ENCODE peak calls at places on chromosome 3, in eight cellular contexts. L is choroid plexus epithelial cell, E is upper lobe of left lung, Q is fibroblast of mammary gland, K is HFF-Myc, T is A549, M is psoas muscle, I is fibroblast of the aortic adventitia. X is an unnamed sample.
A peak's percentile ranks its signal among the peaks of the same experiment; 100 is the strongest.

GRCh38 chr3:55481067-55481917 is 5.8 kb downstream of the WNT5A start:
- DNase-seq in L (peak; percentile 58), E (peak; percentile 29), Q (peak; percentile 75), K (no peak), T (no peak), M (peak; percentile 39), I (no peak), X (no peak)

GRCh38 chr3:10303785-10304184 is 11.0 kb upstream of the GHRL start:
- DNase-seq in L (no peak), E (no peak), Q (no peak), K (no peak), T (no peak), M (no peak), I (no peak), X (no peak)

GRCh38 chr3:37986479-37987314 is 3.9 kb upstream of the VILL start:
- DNase-seq in L (no peak), E (peak; percentile 92), Q (no peak), K (no peak), T (no peak), M (no peak), I (no peak), X (no peak)

GRCh38 chr3:124084398-124084881 is 92.5 kb upstream of the ROPN1 start:
- DNase-seq in L (no peak), E (no peak), Q (peak; percentile 59), K (peak; percentile 61), T (no peak), M (no peak), I (no peak), X (no peak)

GRCh38 chr3:197793246-197793645 is 2.2 kb downstream of the LRCH3 start:
- DNase-seq in L (peak; percentile 56), E (no peak), Q (peak; percentile 61), K (no peak), T (no peak), M (no peak), I (peak; percentile 40), X (peak; percentile 57)

GRCh38 chr3:24365168-24365567 is 129.5 kb downstream of the THRB start:
- DNase-seq in L (peak; percentile 89), E (peak; percentile 75), Q (peak; percentile 92), K (peak; percentile 75), T (peak; percentile 29), M (peak; percentile 31), I (peak; percentile 84), X (no peak)

GRCh38 chr3:43346990-43347749 is 60.8 kb downstream of the SNRK start:
- DNase-seq in L (peak; percentile 79), E (no peak), Q (no peak), K (no peak), T (no peak), M (no peak), I (no peak), X (no peak)

GRCh38 chr3:194313642-194314430 is 37.3 kb downstream of the CPN2 start:
- DNase-seq in L (no peak), E (no peak), Q (peak; percentile 67), K (no peak), T (no peak), M (peak; percentile 83), I (peak; percentile 74), X (no peak)

GRCh38 chr3:115040673-115041286 is 106.3 kb downstream of the ZBTB20 start:
- DNase-seq in L (peak; percentile 76), E (peak; percentile 31), Q (peak; percentile 60), K (peak; percentile 10), T (peak; percentile 20), M (no peak), I (peak; percentile 71), X (peak; percentile 32)

GRCh38 chr3:58306662-58307286 is 454 bp downstream of the HTD2 start:
- DNase-seq in L (peak; percentile 42), E (peak; percentile 30), Q (no peak), K (no peak), T (peak; percentile 49), M (peak; percentile 47), I (no peak), X (peak; percentile 42)

GRCh38 chr3:53232641-53233377 is 23.0 kb downstream of the TKT start:
- DNase-seq in L (no peak), E (no peak), Q (no peak), K (no peak), T (no peak), M (no peak), I (no peak), X (no peak)

GRCh38 chr3:53229606-53230005 is 26.2 kb downstream of the TKT start:
- DNase-seq in L (no peak), E (no peak), Q (no peak), K (no peak), T (no peak), M (no peak), I (no peak), X (no peak)

GRCh38 chr3:53230789-53231188 is 25.0 kb downstream of the TKT start:
- DNase-seq in L (no peak), E (no peak), Q (no peak), K (no peak), T (no peak), M (no peak), I (no peak), X (no peak)

GRCh38 chr3:53230041-53230621 is 25.7 kb downstream of the TKT start:
- DNase-seq in L (no peak), E (no peak), Q (no peak), K (no peak), T (no peak), M (no peak), I (no peak), X (no peak)

DNA sequence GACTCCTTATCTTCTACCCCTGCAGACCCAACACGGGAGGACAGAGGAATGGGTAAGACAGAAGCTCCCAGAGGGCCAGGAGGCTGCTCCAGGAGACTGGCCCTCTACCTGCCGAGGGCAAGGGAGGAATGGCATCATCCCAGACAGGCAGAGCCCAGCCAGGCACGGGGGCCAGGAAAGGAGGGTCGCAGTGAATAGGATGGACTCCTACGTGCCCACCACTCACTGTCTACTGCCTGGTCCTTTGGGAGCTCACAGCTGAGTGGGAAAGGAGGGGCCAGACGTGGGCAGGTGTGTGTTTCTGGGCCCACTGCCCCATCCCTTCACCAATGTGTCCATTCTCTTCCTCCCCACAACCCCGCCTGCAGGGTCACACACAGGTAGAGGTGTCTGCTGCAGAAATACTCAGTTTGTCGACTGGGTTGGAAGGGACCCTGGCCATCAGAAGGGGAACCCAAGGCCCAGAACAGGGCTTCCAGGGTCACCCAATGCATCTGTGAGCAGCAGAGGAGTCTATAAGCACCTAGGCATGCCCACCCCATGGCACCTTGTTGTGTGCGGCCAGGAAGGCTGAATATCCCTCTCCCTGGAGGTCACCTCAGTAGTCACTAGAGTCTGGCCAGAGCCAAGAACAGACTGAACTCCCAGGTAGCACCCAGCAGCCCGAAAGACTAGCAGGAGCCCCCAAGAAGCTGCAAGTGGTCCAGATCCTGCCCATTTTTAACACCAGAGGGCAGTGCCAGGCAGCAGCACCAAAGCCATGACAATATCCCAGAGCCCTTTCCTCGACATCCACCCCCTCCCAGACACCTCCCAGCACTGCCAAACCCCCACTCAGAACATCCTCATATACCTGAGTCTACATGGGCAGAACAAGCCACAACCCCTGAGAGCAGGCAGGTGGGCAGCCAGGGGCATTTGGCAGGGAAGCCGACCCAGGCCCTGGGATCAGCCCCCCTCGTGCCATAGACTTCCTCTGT is 24.0 kb downstream of the TKT start:
- DNase-seq in L (no peak), E (no peak), Q (no peak), K (no peak), T (no peak), M (no peak), I (no peak), X (no peak)
- TF ChIP-seq CTCF in L (peak; percentile 52), E (no peak), Q (no peak), K (peak; percentile 22), T (no peak), M (no peak), I (peak; percentile 5), X (no peak)

GRCh38 chr3:118817748-118818165 is 216.9 kb downstream of the IGSF11 start:
- DNase-seq in L (peak; percentile 73), E (peak; percentile 25), Q (peak; percentile 56), K (peak; percentile 4), T (peak; percentile 44), M (no peak), I (peak; percentile 71), X (peak; percentile 49)
- TF ChIP-seq CTCF in L (peak; percentile 81), E (peak; percentile 52), Q (peak; percentile 85), K (peak; percentile 72), T (peak; percentile 91), M (peak; percentile 68), I (peak; percentile 87), X (peak; percentile 75)

GRCh38 chr3:146331967-146332366 is 81.1 kb upstream of the PLSCR4 start:
- DNase-seq in L (no peak), E (no peak), Q (no peak), K (no peak), T (no peak), M (no peak), I (no peak), X (no peak)

GRCh38 chr3:146337991-146338390 is 87.1 kb upstream of the PLSCR4 start:
- DNase-seq in L (peak; percentile 19), E (no peak), Q (peak; percentile 33), K (no peak), T (no peak), M (no peak), I (peak; percentile 71), X (no peak)

GRCh38 chr3:146339262-146339808 is 88.4 kb upstream of the PLSCR4 start:
- DNase-seq in L (no peak), E (no peak), Q (no peak), K (no peak), T (no peak), M (no peak), I (peak; percentile 46), X (no peak)

GRCh38 chr3:146335386-146335785 is 84.5 kb upstream of the PLSCR4 start:
- DNase-seq in L (no peak), E (no peak), Q (no peak), K (no peak), T (no peak), M (no peak), I (no peak), X (no peak)

DNA sequence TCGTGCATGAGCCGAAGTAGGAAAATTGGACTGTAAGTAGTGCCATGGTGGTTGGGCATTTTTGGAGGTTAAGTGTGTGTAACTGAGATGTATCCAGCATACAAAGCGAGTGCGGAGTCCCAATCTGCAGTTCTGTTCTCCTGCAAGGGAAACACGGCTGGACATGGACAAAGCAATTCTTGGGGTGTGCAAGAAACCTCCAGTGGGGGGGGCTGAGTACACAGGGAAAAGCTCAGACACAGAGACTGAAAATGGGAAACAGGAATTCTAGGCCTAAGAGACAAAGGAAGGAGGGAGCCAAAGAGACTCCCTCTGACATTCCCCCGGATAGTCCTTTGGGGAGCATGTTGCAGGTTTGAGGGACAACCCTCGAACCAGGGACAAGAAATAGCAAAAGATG is 83.2 kb upstream of the PLSCR4 start:
- DNase-seq in L (peak; percentile 76), E (no peak), Q (peak; percentile 54), K (no peak), T (no peak), M (no peak), I (peak; percentile 72), X (no peak)
- TF ChIP-seq CTCF in L (peak; percentile 69), E (no peak), Q (peak; percentile 46), K (peak; percentile 22), T (peak; percentile 42), M (peak; percentile 14), I (peak; percentile 63), X (no peak)

DNA sequence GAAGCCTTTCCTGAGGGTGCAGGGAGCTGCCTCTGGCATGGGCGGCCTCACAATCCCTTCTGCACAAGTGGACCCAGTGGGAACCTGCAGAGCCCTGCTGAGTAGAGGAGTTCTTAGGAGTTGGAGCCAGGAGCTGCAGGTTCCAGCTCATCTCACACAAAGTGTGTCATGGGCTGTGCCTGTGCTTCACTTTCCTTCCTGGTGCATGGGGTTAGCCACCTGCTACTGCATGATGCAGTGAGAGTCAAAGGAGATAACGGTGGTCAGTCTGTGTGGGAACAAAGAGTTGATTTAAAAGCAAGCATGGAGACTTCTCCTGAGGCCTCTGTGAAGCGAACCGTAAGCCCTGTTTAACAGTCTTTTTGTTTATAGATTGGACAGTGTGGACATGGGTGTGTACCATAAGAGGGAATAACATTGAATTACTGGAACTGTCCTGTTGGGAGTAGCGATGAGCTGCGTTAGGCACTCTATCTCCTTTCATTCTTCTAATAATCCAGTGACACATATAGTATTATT is 68.6 kb upstream of the PRR23C start:
- DNase-seq in L (no peak), E (no peak), Q (no peak), K (no peak), T (no peak), M (no peak), I (no peak), X (no peak)
- TF ChIP-seq CTCF in L (no peak), E (no peak), Q (peak; percentile 22), K (peak; percentile 14), T (no peak), M (no peak), I (no peak), X (no peak)

X was measured in GM13976.